ENCODE peak calls at places on chromosomes 13 and 19, in six cellular contexts. H is heart left ventricle, G is breast epithelium, T is NCI-H1105 treated with DMSO at 0.1 percent for 48 hours, A is NCI-H2107, Y is aorta. N is an unnamed sample.

GRCh38 chr13:44259045-44260042 is 114.3 kb upstream of the SERP2 start:
- DNase-seq in A (no peak), H (no peak), G (no peak), Y (no peak), T (peak), N (peak)

GRCh38 chr13:105655046-105655445 is 880.4 kb downstream of the EFNB2 start:
- DNase-seq in Y (no peak), H (no peak), A (no peak), G (no peak), T (no peak), N (no peak)

GRCh38 chr13:49985129-49985528 is 11.7 kb upstream of the TRIM13 start:
- DNase-seq in G (no peak), H (no peak), Y (no peak), T (peak), A (no peak), N (no peak)

GRCh38 chr19:2215281-2215751 is 20.8 kb downstream of the PLEKHJ1 start:
- DNase-seq in Y (no peak), A (no peak), T (peak), G (no peak), H (no peak), N (no peak)

GRCh38 chr19:38932425-38933179 is 1.9 kb downstream of the MRPS12 start:
- DNase-seq in G (no peak), A (no peak), T (no peak), Y (no peak), H (no peak), N (peak)

GRCh38 chr19:41711376-41712261 is 3.2 kb downstream of the CEACAM5 start:
- DNase-seq in T (no peak), Y (no peak), H (no peak), G (no peak), A (no peak), N (no peak)

GRCh38 chr19:344625-345319 is at the start of gene MIER2:
- DNase-seq in A (no peak), T (peak), G (peak), H (peak), Y (peak), N (peak)

GRCh38 chr19:13888281-13888680 is 11.3 kb downstream of the NANOS3 start:
- DNase-seq in H (no peak), A (no peak), T (no peak), Y (no peak), G (no peak), N (no peak)

GRCh38 chr19:40398417-40399056 is 8.6 kb upstream of the HIPK4 start:
- DNase-seq in T (peak), H (no peak), G (peak), Y (no peak), A (no peak), N (no peak)

GRCh38 chr13:106063591-106064308 is 471.7 kb downstream of the EFNB2 start:
- DNase-seq in T (no peak), A (no peak), H (no peak), G (no peak), Y (no peak), N (no peak)

GRCh38 chr19:49065905-49066512 is 1.4 kb upstream of the NTF4 start:
- DNase-seq in A (no peak), T (no peak), H (no peak), G (no peak), Y (no peak), N (no peak)

GRCh38 chr19:33550741-33551140 is 29.1 kb upstream of the PEPD start:
- DNase-seq in T (no peak), Y (peak), H (no peak), A (no peak), G (no peak), N (no peak)

GRCh38 chr19:3161453-3161852 is 17.1 kb upstream of the S1PR4 start:
- DNase-seq in A (no peak), Y (peak), G (no peak), H (no peak), T (no peak), N (no peak)

GRCh38 chr19:10010247-10010691 is at the start of gene COL5A3:
- DNase-seq in Y (peak), A (no peak), H (peak), G (no peak), T (no peak), N (no peak)

GRCh38 chr19:42332059-42332458 is 6.6 kb downstream of the MEGF8 start:
- DNase-seq in H (no peak), A (no peak), Y (no peak), G (no peak), T (no peak), N (no peak)

GRCh38 chr13:21054313-21054712 is 7.1 kb downstream of the LATS2 start:
- DNase-seq in Y (no peak), G (no peak), H (no peak), A (no peak), T (no peak), N (no peak)

GRCh38 chr19:16062789-16063188 is 13.5 kb upstream of the TPM4 start:
- DNase-seq in A (no peak), Y (peak), G (no peak), H (peak), T (no peak), N (peak)